ENCODE peak calls at places on chromosomes 5 and 9, in five cellular contexts. One of them, this sample, is unnamed.

GRCh38 chr9:129071526-129072131 is 9.3 kb upstream of the DOLPP1 start:
- DNase-seq in activated B cell treated with CpG ODN at 0.5 μM for 24 hours: no peak
- DNase-seq in heart left ventricle: no peak
- DNase-seq in neural progenitor cell: peak; percentile 45
- DNase-seq in K562: no peak
- DNase-seq in this sample: no peak

GRCh38 chr9:96523429-96523828 is 73.5 kb downstream of the HABP4 start:
- DNase-seq in K562: no peak
- DNase-seq in heart left ventricle: peak; percentile 70
- DNase-seq in activated B cell treated with CpG ODN at 0.5 μM for 24 hours: no peak
- DNase-seq in neural progenitor cell: no peak
- DNase-seq in this sample: no peak

GRCh38 chr5:14414615-14415515 is 166.7 kb upstream of the OTULINL start:
- DNase-seq in activated B cell treated with CpG ODN at 0.5 μM for 24 hours: no peak
- DNase-seq in K562: no peak
- DNase-seq in neural progenitor cell: no peak
- DNase-seq in heart left ventricle: no peak
- DNase-seq in this sample: no peak

GRCh38 chr9:37929441-37929895 is 25.5 kb upstream of the SLC25A51 start:
- DNase-seq in neural progenitor cell: no peak
- DNase-seq in heart left ventricle: no peak
- DNase-seq in activated B cell treated with CpG ODN at 0.5 μM for 24 hours: no peak
- DNase-seq in K562: no peak
- DNase-seq in this sample: no peak

GRCh38 chr5:77971965-77972544 is 195.9 kb upstream of the TBCA start:
- DNase-seq in K562: no peak
- DNase-seq in heart left ventricle: no peak
- DNase-seq in activated B cell treated with CpG ODN at 0.5 μM for 24 hours: no peak
- DNase-seq in neural progenitor cell: peak; percentile 55
- DNase-seq in this sample: no peak

GRCh38 chr9:94300470-94301301 is 27.8 kb downstream of the NUTM2F start:
- DNase-seq in activated B cell treated with CpG ODN at 0.5 μM for 24 hours: no peak
- DNase-seq in K562: peak; percentile 70
- DNase-seq in neural progenitor cell: no peak
- DNase-seq in heart left ventricle: no peak
- DNase-seq in this sample: no peak

GRCh38 chr9:85600675-85601263 is 141.0 kb downstream of the AGTPBP1 start:
- DNase-seq in K562: no peak
- DNase-seq in activated B cell treated with CpG ODN at 0.5 μM for 24 hours: no peak
- DNase-seq in heart left ventricle: peak; percentile 29
- DNase-seq in neural progenitor cell: no peak
- DNase-seq in this sample: no peak

GRCh38 chr9:34585946-34586705 is 3.4 kb downstream of the CNTFR start:
- DNase-seq in activated B cell treated with CpG ODN at 0.5 μM for 24 hours: no peak
- DNase-seq in neural progenitor cell: no peak
- DNase-seq in heart left ventricle: no peak
- DNase-seq in K562: no peak
- DNase-seq in this sample: no peak

GRCh38 chr9:19358691-19359090 is 21.3 kb downstream of the RPS6 start:
- DNase-seq in neural progenitor cell: no peak
- DNase-seq in K562: no peak
- DNase-seq in heart left ventricle: no peak
- DNase-seq in activated B cell treated with CpG ODN at 0.5 μM for 24 hours: no peak
- DNase-seq in this sample: no peak

GRCh38 chr9:134433101-134433500 is 106.8 kb downstream of the RXRA start:
- DNase-seq in K562: no peak
- DNase-seq in activated B cell treated with CpG ODN at 0.5 μM for 24 hours: no peak
- DNase-seq in heart left ventricle: no peak
- DNase-seq in neural progenitor cell: no peak
- DNase-seq in this sample: peak; percentile 86

GRCh38 chr5:32057157-32058096 is 116.7 kb downstream of the GOLPH3 start:
- DNase-seq in heart left ventricle: no peak
- DNase-seq in K562: no peak
- DNase-seq in neural progenitor cell: no peak
- DNase-seq in activated B cell treated with CpG ODN at 0.5 μM for 24 hours: no peak
- DNase-seq in this sample: no peak
- TF ChIP-seq CTCF in heart left ventricle: peak; percentile 52
- TF ChIP-seq CTCF in K562: no peak
- TF ChIP-seq CTCF in neural progenitor cell: peak; percentile 39
- TF ChIP-seq CTCF in activated B cell treated with CpG ODN at 0.5 μM for 24 hours: no peak
- TF ChIP-seq CTCF in this sample: peak; percentile 29

GRCh38 chr5:60688980-60689379 is 11.0 kb downstream of the DEPDC1B start:
- DNase-seq in activated B cell treated with CpG ODN at 0.5 μM for 24 hours: no peak
- DNase-seq in neural progenitor cell: no peak
- DNase-seq in heart left ventricle: no peak
- DNase-seq in K562: no peak
- DNase-seq in this sample: no peak

GRCh38 chr5:60685700-60686099 is 14.3 kb downstream of the DEPDC1B start:
- DNase-seq in heart left ventricle: no peak
- DNase-seq in neural progenitor cell: no peak
- DNase-seq in K562: no peak
- DNase-seq in activated B cell treated with CpG ODN at 0.5 μM for 24 hours: no peak
- DNase-seq in this sample: no peak

GRCh38 chr5:60686164-60686563 is 13.8 kb downstream of the DEPDC1B start:
- DNase-seq in activated B cell treated with CpG ODN at 0.5 μM for 24 hours: no peak
- DNase-seq in heart left ventricle: no peak
- DNase-seq in K562: no peak
- DNase-seq in neural progenitor cell: no peak
- DNase-seq in this sample: no peak

GRCh38 chr5:60687927-60688720 is 11.8 kb downstream of the DEPDC1B start:
- DNase-seq in neural progenitor cell: peak; percentile 31
- DNase-seq in K562: peak; percentile 47
- DNase-seq in activated B cell treated with CpG ODN at 0.5 μM for 24 hours: no peak
- DNase-seq in heart left ventricle: no peak
- DNase-seq in this sample: peak; percentile 45

GRCh38 chr5:60685028-60685427 is 14.9 kb downstream of the DEPDC1B start:
- DNase-seq in activated B cell treated with CpG ODN at 0.5 μM for 24 hours: no peak
- DNase-seq in K562: no peak
- DNase-seq in neural progenitor cell: no peak
- DNase-seq in heart left ventricle: no peak
- DNase-seq in this sample: no peak
- TF ChIP-seq CTCF in activated B cell treated with CpG ODN at 0.5 μM for 24 hours: no peak
- TF ChIP-seq CTCF in K562: no peak
- TF ChIP-seq CTCF in neural progenitor cell: no peak
- TF ChIP-seq CTCF in heart left ventricle: no peak
- TF ChIP-seq CTCF in this sample: no peak

GRCh38 chr5:168020522-168021294 is 270.7 kb upstream of the WWC1 start:
- DNase-seq in neural progenitor cell: no peak
- DNase-seq in activated B cell treated with CpG ODN at 0.5 μM for 24 hours: no peak
- DNase-seq in heart left ventricle: peak; percentile 38
- DNase-seq in K562: no peak
- DNase-seq in this sample: peak; percentile 45
- TF ChIP-seq CTCF in neural progenitor cell: no peak
- TF ChIP-seq CTCF in activated B cell treated with CpG ODN at 0.5 μM for 24 hours: no peak
- TF ChIP-seq CTCF in heart left ventricle: no peak
- TF ChIP-seq CTCF in K562: no peak
- TF ChIP-seq CTCF in this sample: no peak

DNA sequence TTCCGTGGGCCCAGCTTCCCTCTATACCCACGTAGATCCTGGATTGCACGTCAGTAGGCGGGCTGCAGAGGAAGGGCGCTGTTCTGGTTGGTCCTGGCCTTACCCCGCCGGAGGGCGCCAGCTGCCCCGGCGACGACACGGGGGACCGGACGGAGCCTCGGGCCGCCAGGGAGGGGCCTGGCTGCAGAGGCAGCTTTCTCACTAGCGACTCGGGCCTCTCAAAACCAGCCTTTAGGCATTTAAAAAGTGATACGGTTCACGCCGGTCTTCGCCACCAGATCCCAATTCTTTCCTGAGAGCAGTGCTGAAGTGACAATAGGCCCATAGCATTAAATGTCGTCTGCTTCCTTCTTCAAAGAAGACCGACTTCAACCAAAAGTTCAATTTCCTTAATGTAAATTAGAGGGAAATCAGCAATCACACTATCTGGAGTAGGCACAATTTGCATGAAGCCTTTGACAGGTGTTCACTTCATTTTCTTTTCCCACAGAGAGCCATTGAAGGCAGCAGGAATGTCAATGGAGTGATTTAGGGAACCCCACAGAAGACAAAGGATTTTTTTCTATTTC is 17.6 kb upstream of the UBE2D2 start:
- DNase-seq in activated B cell treated with CpG ODN at 0.5 μM for 24 hours: peak; percentile 66
- DNase-seq in neural progenitor cell: peak; percentile 76
- DNase-seq in heart left ventricle: peak; percentile 85
- DNase-seq in K562: peak; percentile 83
- DNase-seq in this sample: no peak
- TF ChIP-seq CTCF in activated B cell treated with CpG ODN at 0.5 μM for 24 hours: no peak
- TF ChIP-seq CTCF in neural progenitor cell: peak; percentile 45
- TF ChIP-seq CTCF in heart left ventricle: no peak
- TF ChIP-seq CTCF in K562: peak; percentile 86
- TF ChIP-seq CTCF in this sample: no peak

DNA sequence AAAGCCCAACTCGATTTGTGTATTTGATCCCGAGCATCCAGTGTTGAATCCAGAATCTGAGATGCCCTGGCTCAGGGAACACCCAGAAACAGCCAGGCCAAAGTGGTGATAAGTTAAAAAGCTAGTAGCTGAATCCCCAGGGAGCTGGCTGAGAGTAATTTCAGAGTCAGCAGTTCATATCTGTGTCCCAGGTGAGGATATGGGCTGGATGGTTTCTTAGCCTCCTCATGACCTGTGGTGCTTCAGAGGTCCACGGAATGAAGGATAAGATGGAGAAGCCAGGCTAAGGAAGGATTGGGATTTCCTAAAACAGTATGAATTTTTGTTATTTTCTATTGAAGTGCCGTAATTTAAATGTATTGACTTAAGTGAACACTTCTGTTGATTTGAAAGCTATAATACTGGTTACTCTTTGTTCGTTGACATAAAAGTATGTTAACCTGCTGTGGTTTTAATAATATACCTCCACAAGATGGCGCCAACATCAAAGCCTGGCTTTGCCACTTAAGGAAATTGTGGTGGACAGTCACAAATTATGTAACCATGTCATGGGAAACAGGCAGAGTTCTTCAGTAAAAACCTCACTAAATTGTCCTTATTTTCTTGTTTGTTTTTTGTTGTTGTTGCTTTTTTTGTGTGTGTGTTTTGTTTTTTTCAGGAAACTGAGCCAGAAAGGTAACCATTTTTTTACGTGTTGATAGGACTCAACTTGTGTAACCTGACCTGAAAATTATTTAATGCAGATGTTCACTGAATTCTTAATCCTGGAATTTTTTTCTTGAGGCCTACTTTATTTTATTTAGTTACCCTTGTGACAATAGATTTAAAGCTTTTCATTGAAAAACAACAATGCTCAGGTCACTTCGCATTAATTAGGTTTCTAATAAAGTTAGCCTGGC is 11.4 kb downstream of the MTAP start:
- DNase-seq in heart left ventricle: peak; percentile 38
- DNase-seq in neural progenitor cell: peak; percentile 78
- DNase-seq in activated B cell treated with CpG ODN at 0.5 μM for 24 hours: no peak
- DNase-seq in K562: no peak
- DNase-seq in this sample: peak; percentile 59
- TF ChIP-seq CTCF in heart left ventricle: peak; percentile 80
- TF ChIP-seq CTCF in neural progenitor cell: peak; percentile 91
- TF ChIP-seq CTCF in activated B cell treated with CpG ODN at 0.5 μM for 24 hours: no peak
- TF ChIP-seq CTCF in K562: no peak
- TF ChIP-seq CTCF in this sample: peak; percentile 92

DNA sequence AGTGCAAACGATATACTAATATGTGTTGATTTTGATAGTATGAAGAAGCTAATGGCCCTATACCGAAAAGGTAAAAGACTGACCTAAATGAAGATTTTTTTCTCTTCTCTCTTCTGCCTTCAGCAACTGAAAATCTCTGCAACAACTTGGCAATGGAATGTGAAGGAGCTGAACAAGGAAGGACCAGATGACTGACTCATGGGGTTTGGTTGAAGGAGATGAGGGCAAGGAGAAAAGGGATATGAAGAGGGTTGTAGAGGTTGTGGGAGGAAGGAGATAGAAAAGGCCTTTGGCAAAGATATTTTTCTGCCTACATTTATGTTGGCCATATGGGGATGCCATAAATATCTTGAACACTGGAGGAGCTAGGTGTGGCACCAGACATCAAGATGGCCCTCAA is 129.7 kb upstream of the CHD1 start:
- DNase-seq in activated B cell treated with CpG ODN at 0.5 μM for 24 hours: no peak
- DNase-seq in heart left ventricle: no peak
- DNase-seq in K562: no peak
- DNase-seq in neural progenitor cell: no peak
- DNase-seq in this sample: no peak
- TF ChIP-seq CTCF in activated B cell treated with CpG ODN at 0.5 μM for 24 hours: no peak
- TF ChIP-seq CTCF in heart left ventricle: no peak
- TF ChIP-seq CTCF in K562: no peak
- TF ChIP-seq CTCF in neural progenitor cell: no peak
- TF ChIP-seq CTCF in this sample: no peak

DNA sequence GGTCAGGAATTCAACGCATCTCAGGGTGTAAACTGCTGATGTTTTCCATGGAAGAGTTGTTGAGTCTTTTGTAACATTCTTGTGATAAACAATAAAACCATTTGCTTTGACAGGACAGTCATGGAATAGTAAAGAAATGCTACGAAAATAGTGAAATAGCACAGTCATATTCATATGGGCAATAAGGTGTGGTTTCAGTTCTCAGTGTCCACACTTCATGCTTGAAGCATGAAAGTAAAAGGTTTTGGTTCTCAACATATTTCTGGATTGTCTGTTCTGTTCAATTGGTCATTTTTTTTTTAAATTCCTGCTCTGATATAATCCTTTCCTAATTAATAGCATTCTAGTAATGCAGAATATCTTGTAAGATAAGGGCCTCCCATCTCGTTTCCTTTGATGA is 467.6 kb upstream of the ZNF608 start:
- DNase-seq in K562: no peak
- DNase-seq in activated B cell treated with CpG ODN at 0.5 μM for 24 hours: no peak
- DNase-seq in neural progenitor cell: no peak
- DNase-seq in heart left ventricle: no peak
- DNase-seq in this sample: no peak
- TF ChIP-seq CTCF in K562: no peak
- TF ChIP-seq CTCF in activated B cell treated with CpG ODN at 0.5 μM for 24 hours: no peak
- TF ChIP-seq CTCF in neural progenitor cell: no peak
- TF ChIP-seq CTCF in heart left ventricle: no peak
- TF ChIP-seq CTCF in this sample: no peak

This sample was measured in RWPE1.